ENCODE peak calls at places on chromosomes 6 and 20, in six cellular contexts. E, P, B, X, G and I are unnamed samples.

GRCh38 chr6:39942903-39943580 is 8.8 kb upstream of the MOCS1 start:
- DNase-seq in E (no peak), P (peak; percentile 12), B (no peak), X (no peak), G (no peak), I (no peak)

GRCh38 chr6:134049586-134049985 is 2.8 kb downstream of the SLC2A12 start:
- DNase-seq in E (no peak), P (no peak), B (no peak), X (no peak), G (no peak), I (no peak)

GRCh38 chr6:7201732-7202541 is 94.2 kb downstream of the RREB1 start:
- DNase-seq in E (no peak), P (no peak), B (peak; percentile 52), X (no peak), G (no peak), I (no peak)

GRCh38 chr6:155561262-155561970 is 105.8 kb upstream of the NOX3 start:
- DNase-seq in E (peak; percentile 8), P (no peak), B (no peak), X (no peak), G (no peak), I (no peak)

GRCh38 chr6:21915707-21916399 is 322.3 kb downstream of the SOX4 start:
- DNase-seq in E (peak; percentile 35), P (no peak), B (no peak), X (no peak), G (peak; percentile 36), I (peak; percentile 22)

GRCh38 chr20:57774951-57775350 is 65.1 kb upstream of the PMEPA1 start:
- DNase-seq in E (no peak), P (no peak), B (no peak), X (peak; percentile 33), G (no peak), I (no peak)

GRCh38 chr6:152070556-152070955 is 263.1 kb downstream of the ESR1 start:
- DNase-seq in E (no peak), P (no peak), B (no peak), X (no peak), G (no peak), I (no peak)

GRCh38 chr6:154805288-154805911 is 72.2 kb downstream of the SCAF8 start:
- DNase-seq in E (peak; percentile 74), P (no peak), B (no peak), X (no peak), G (peak; percentile 75), I (peak; percentile 82)

GRCh38 chr6:38213275-38213674 is 393.7 kb downstream of the ZFAND3 start:
- DNase-seq in E (no peak), P (no peak), B (no peak), X (peak; percentile 33), G (peak; percentile 16), I (no peak)

GRCh38 chr6:46220351-46221220 is 49.8 kb upstream of the ENPP5 start:
- DNase-seq in E (no peak), P (no peak), B (no peak), X (no peak), G (peak; percentile 36), I (peak; percentile 9)

GRCh38 chr6:170050591-170051041 is 240.3 kb downstream of the DLL1 start:
- DNase-seq in E (no peak), P (no peak), B (no peak), X (no peak), G (no peak), I (no peak)

GRCh38 chr6:83199865-83200230 is 6.7 kb downstream of the RWDD2A start:
- DNase-seq in E (peak; percentile 76), P (no peak), B (no peak), X (no peak), G (peak; percentile 92), I (peak; percentile 85)

GRCh38 chr20:1663917-1664316 is 6.3 kb upstream of the SIRPG start:
- DNase-seq in E (peak; percentile 38), P (peak; percentile 53), B (no peak), X (no peak), G (peak; percentile 2), I (no peak)

GRCh38 chr6:27111743-27112142 is 135.8 kb upstream of the PRSS16 start:
- DNase-seq in E (no peak), P (no peak), B (no peak), X (no peak), G (no peak), I (no peak)

GRCh38 chr6:106446983-106447382 is 86.5 kb downstream of the CRYBG1 start:
- DNase-seq in E (no peak), P (no peak), B (no peak), X (no peak), G (no peak), I (no peak)

GRCh38 chr6:131381694-131382093 is 191.3 kb upstream of the ARG1 start:
- DNase-seq in E (no peak), P (no peak), B (no peak), X (no peak), G (no peak), I (peak; percentile 16)

GRCh38 chr6:111664565-111665039 is 58.9 kb upstream of the TRAF3IP2 start:
- DNase-seq in E (no peak), P (no peak), B (no peak), X (no peak), G (no peak), I (no peak)

GRCh38 chr6:156175971-156176421 is 601.2 kb upstream of the ARID1B start:
- DNase-seq in E (no peak), P (no peak), B (peak; percentile 42), X (peak; percentile 84), G (no peak), I (no peak)

GRCh38 chr6:84671188-84671587 is 93.2 kb downstream of the TBX18 start:
- DNase-seq in E (no peak), P (no peak), B (no peak), X (no peak), G (no peak), I (no peak)

GRCh38 chr20:40633123-40633850 is 55.7 kb downstream of the MAFB start:
- DNase-seq in E (no peak), P (peak; percentile 70), B (no peak), X (no peak), G (no peak), I (no peak)

GRCh38 chr6:101021504-101021903 is 140.4 kb upstream of the ASCC3 start:
- DNase-seq in E (no peak), P (no peak), B (no peak), X (no peak), G (no peak), I (no peak)

GRCh38 chr6:11008821-11009220 is 35.3 kb downstream of the ELOVL2 start:
- DNase-seq in E (peak; percentile 30), P (no peak), B (no peak), X (no peak), G (peak; percentile 44), I (peak; percentile 87)

GRCh38 chr20:3706774-3707507 is 5.5 kb downstream of the SIGLEC1 start:
- DNase-seq in E (peak; percentile 30), P (no peak), B (no peak), X (no peak), G (peak; percentile 13), I (no peak)

GRCh38 chr6:156279306-156279969 is 497.7 kb upstream of the ARID1B start:
- DNase-seq in E (no peak), P (no peak), B (no peak), X (no peak), G (no peak), I (no peak)

GRCh38 chr6:26105842-26106241 is 18.6 kb downstream of the HFE start:
- DNase-seq in E (no peak), P (no peak), B (no peak), X (no peak), G (peak; percentile 9), I (no peak)

GRCh38 chr20:31260326-31260932 is 3.0 kb downstream of the DEFB115 start:
- DNase-seq in E (no peak), P (no peak), B (no peak), X (no peak), G (peak; percentile 18), I (no peak)
- TF ChIP-seq CTCF in E (peak; percentile 11), P (no peak), B (peak; percentile 28), X (peak; percentile 59), G (peak; percentile 48), I (peak; percentile 20)

GRCh38 chr6:29791786-29792122 is 35.9 kb upstream of the HLA-G start:
- DNase-seq in E (no peak), P (no peak), B (no peak), X (no peak), G (no peak), I (no peak)
- H3K4me3 ChIP-seq in E (peak overlapping the region; percentile 57), P (peak overlapping the region; percentile 63), B (peak overlapping the region; percentile 88), X (peak overlapping the region; percentile 58), G (peak overlapping the region; percentile 62), I (no peak overlapping the region)

GRCh38 chr20:6942266-6942665 is 174.8 kb downstream of the BMP2 start:
- DNase-seq in E (no peak), P (peak; percentile 24), B (no peak), X (no peak), G (no peak), I (no peak)

GRCh38 chr20:6944292-6944691 is 176.8 kb downstream of the BMP2 start:
- DNase-seq in E (no peak), P (no peak), B (no peak), X (no peak), G (no peak), I (no peak)

DNA sequence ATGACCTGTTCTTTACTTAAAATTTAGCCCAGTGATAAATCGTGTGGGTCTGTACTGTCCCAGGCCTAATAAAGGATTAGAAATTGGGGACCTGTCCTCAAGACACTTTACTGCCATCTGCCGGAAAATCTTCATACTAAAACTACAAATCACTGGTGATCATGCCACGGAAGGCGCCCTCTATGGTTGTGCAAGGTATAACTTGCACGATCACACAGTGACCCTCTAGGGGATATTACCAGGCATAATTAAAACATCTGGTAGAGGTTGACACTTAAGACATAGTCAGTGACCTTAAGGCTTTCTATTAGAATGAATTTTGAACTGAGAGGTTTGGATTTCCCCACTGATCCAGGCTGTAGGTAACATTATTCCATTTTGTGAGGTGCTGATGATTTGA is 172.6 kb downstream of the BMP2 start:
- DNase-seq in E (no peak), P (peak; percentile 87), B (no peak), X (peak; percentile 85), G (peak; percentile 41), I (peak; percentile 6)
- TF ChIP-seq CTCF in E (peak; percentile 18), P (no peak), B (no peak), X (peak; percentile 97), G (peak; percentile 29), I (no peak)

GRCh38 chr6:14131579-14131978 is 14.0 kb downstream of the CD83 start:
- DNase-seq in E (no peak), P (no peak), B (no peak), X (no peak), G (no peak), I (no peak)

GRCh38 chr6:14132244-14133220 is 15.0 kb downstream of the CD83 start:
- DNase-seq in E (no peak), P (no peak), B (no peak), X (no peak), G (no peak), I (no peak)

GRCh38 chr6:14128017-14128416 is 10.4 kb downstream of the CD83 start:
- DNase-seq in E (no peak), P (no peak), B (no peak), X (no peak), G (no peak), I (no peak)

GRCh38 chr6:14130431-14131075 is 13.0 kb downstream of the CD83 start:
- DNase-seq in E (no peak), P (no peak), B (no peak), X (no peak), G (no peak), I (no peak)

DNA sequence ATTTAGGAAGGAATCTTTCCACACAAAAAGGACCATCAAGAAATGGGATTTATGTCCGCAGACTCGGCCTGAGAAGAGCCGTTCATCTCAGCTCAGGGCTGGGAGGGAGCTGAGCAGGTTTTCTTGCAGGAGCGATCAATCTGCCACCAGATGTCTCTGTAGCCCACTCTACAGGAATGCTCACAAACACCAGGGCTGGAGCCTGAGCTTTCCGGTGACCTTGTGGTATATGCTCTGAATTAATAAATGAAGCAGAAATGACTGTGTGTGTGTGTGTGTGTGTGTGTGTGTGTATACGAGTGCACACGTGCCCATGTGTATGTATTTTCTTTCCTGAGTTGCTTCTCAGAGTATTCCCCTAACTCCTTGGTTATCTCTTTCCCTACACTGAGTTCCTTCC is 12.0 kb downstream of the CD83 start:
- DNase-seq in E (peak; percentile 79), P (no peak), B (peak; percentile 38), X (peak; percentile 84), G (peak; percentile 77), I (peak; percentile 82)
- H3K4me3 ChIP-seq in E (no peak overlapping the region), P (no peak overlapping the region), B (no peak overlapping the region), X (no peak overlapping the region), G (no peak overlapping the region), I (no peak overlapping the region)